ENCODE peak calls at places on chromosomes 1 and 21, in six cellular contexts. One of them, this sample, is unnamed.

GRCh38 chr1:224149733-224150132 is 33.3 kb upstream of the DEGS1 start:
- DNase-seq in NCI-H1092: no peak
- DNase-seq in amniotic epithelial cell: no peak
- DNase-seq in ACHN: no peak
- DNase-seq in naive thymus-derived CD8-positive, alpha-beta T cell: no peak
- DNase-seq in lung microvascular endothelial cell: no peak
- DNase-seq in this sample: no peak

GRCh38 chr1:109775408-109775807 is 11.7 kb upstream of the EPS8L3 start:
- DNase-seq in lung microvascular endothelial cell: no peak
- DNase-seq in naive thymus-derived CD8-positive, alpha-beta T cell: no peak
- DNase-seq in ACHN: no peak
- DNase-seq in amniotic epithelial cell: peak; percentile 10
- DNase-seq in NCI-H1092: no peak
- DNase-seq in this sample: no peak

GRCh38 chr1:86757272-86757984 is 53.1 kb downstream of the SH3GLB1 start:
- DNase-seq in NCI-H1092: no peak
- DNase-seq in naive thymus-derived CD8-positive, alpha-beta T cell: no peak
- DNase-seq in amniotic epithelial cell: peak; percentile 97
- DNase-seq in lung microvascular endothelial cell: no peak
- DNase-seq in ACHN: no peak
- DNase-seq in this sample: peak; percentile 38

GRCh38 chr1:31764307-31765040 is at the start of gene ADGRB2:
- DNase-seq in amniotic epithelial cell: no peak
- DNase-seq in naive thymus-derived CD8-positive, alpha-beta T cell: peak; percentile 45
- DNase-seq in lung microvascular endothelial cell: no peak
- DNase-seq in ACHN: no peak
- DNase-seq in NCI-H1092: no peak
- DNase-seq in this sample: no peak

GRCh38 chr1:160868141-160868540 is 5.5 kb upstream of the CD244 start:
- DNase-seq in naive thymus-derived CD8-positive, alpha-beta T cell: no peak
- DNase-seq in NCI-H1092: no peak
- DNase-seq in ACHN: no peak
- DNase-seq in lung microvascular endothelial cell: no peak
- DNase-seq in amniotic epithelial cell: peak; percentile 24
- DNase-seq in this sample: no peak

GRCh38 chr21:9738527-9738926 is 782.9 kb upstream of the TPTE start:
- DNase-seq in naive thymus-derived CD8-positive, alpha-beta T cell: no peak
- DNase-seq in lung microvascular endothelial cell: no peak
- DNase-seq in amniotic epithelial cell: no peak
- DNase-seq in ACHN: no peak
- DNase-seq in NCI-H1092: no peak
- DNase-seq in this sample: no peak

GRCh38 chr1:232950919-232951579 is 638 bp downstream of the NTPCR start:
- DNase-seq in ACHN: peak; percentile 33
- DNase-seq in amniotic epithelial cell: peak; percentile 41
- DNase-seq in NCI-H1092: no peak
- DNase-seq in lung microvascular endothelial cell: peak; percentile 22
- DNase-seq in naive thymus-derived CD8-positive, alpha-beta T cell: no peak
- DNase-seq in this sample: peak; percentile 45

GRCh38 chr1:17866451-17867029 is 111.4 kb downstream of the ACTL8 start:
- DNase-seq in lung microvascular endothelial cell: no peak
- DNase-seq in amniotic epithelial cell: peak; percentile 94
- DNase-seq in naive thymus-derived CD8-positive, alpha-beta T cell: no peak
- DNase-seq in NCI-H1092: no peak
- DNase-seq in ACHN: peak; percentile 71
- DNase-seq in this sample: peak; percentile 95

GRCh38 chr1:36322786-36323635 is 434 bp downstream of the EVA1B start:
- DNase-seq in ACHN: peak; percentile 35
- DNase-seq in NCI-H1092: no peak
- DNase-seq in naive thymus-derived CD8-positive, alpha-beta T cell: peak; percentile 32
- DNase-seq in amniotic epithelial cell: peak; percentile 66
- DNase-seq in lung microvascular endothelial cell: peak; percentile 36
- DNase-seq in this sample: peak; percentile 72

GRCh38 chr1:118110580-118110979 is 74.4 kb downstream of the SPAG17 start:
- DNase-seq in amniotic epithelial cell: no peak
- DNase-seq in lung microvascular endothelial cell: no peak
- DNase-seq in ACHN: no peak
- DNase-seq in NCI-H1092: no peak
- DNase-seq in naive thymus-derived CD8-positive, alpha-beta T cell: no peak
- DNase-seq in this sample: no peak

GRCh38 chr1:15287591-15287990 is 40.6 kb downstream of the FHAD1 start:
- DNase-seq in lung microvascular endothelial cell: no peak
- DNase-seq in NCI-H1092: no peak
- DNase-seq in naive thymus-derived CD8-positive, alpha-beta T cell: no peak
- DNase-seq in amniotic epithelial cell: no peak
- DNase-seq in ACHN: no peak
- DNase-seq in this sample: no peak

GRCh38 chr1:226131639-226132038 is 54.9 kb downstream of the ACBD3 start:
- DNase-seq in naive thymus-derived CD8-positive, alpha-beta T cell: no peak
- DNase-seq in amniotic epithelial cell: no peak
- DNase-seq in lung microvascular endothelial cell: no peak
- DNase-seq in ACHN: no peak
- DNase-seq in NCI-H1092: no peak
- DNase-seq in this sample: no peak

GRCh38 chr1:232599178-232600041 is 30.5 kb downstream of the SIPA1L2 start:
- DNase-seq in ACHN: no peak
- DNase-seq in NCI-H1092: peak; percentile 77
- DNase-seq in naive thymus-derived CD8-positive, alpha-beta T cell: no peak
- DNase-seq in lung microvascular endothelial cell: no peak
- DNase-seq in amniotic epithelial cell: no peak
- DNase-seq in this sample: peak; percentile 19

GRCh38 chr1:103461171-103462105 is 64.1 kb upstream of the RNPC3 start:
- DNase-seq in lung microvascular endothelial cell: peak; percentile 25
- DNase-seq in amniotic epithelial cell: peak; percentile 29
- DNase-seq in NCI-H1092: no peak
- DNase-seq in ACHN: peak; percentile 28
- DNase-seq in naive thymus-derived CD8-positive, alpha-beta T cell: no peak
- DNase-seq in this sample: peak; percentile 20

GRCh38 chr1:66723985-66724384 is 28.3 kb upstream of the DYNLT5 start:
- DNase-seq in naive thymus-derived CD8-positive, alpha-beta T cell: no peak
- DNase-seq in ACHN: no peak
- DNase-seq in amniotic epithelial cell: no peak
- DNase-seq in lung microvascular endothelial cell: peak; percentile 28
- DNase-seq in NCI-H1092: no peak
- DNase-seq in this sample: peak; percentile 38

GRCh38 chr1:90834354-90835171 is 117.5 kb upstream of the BARHL2 start:
- DNase-seq in ACHN: no peak
- DNase-seq in NCI-H1092: no peak
- DNase-seq in lung microvascular endothelial cell: no peak
- DNase-seq in amniotic epithelial cell: no peak
- DNase-seq in naive thymus-derived CD8-positive, alpha-beta T cell: no peak
- DNase-seq in this sample: no peak

GRCh38 chr1:23957096-23957495 is 2.5 kb upstream of the PNRC2 start:
- DNase-seq in naive thymus-derived CD8-positive, alpha-beta T cell: no peak
- DNase-seq in lung microvascular endothelial cell: no peak
- DNase-seq in NCI-H1092: peak; percentile 27
- DNase-seq in ACHN: no peak
- DNase-seq in amniotic epithelial cell: no peak
- DNase-seq in this sample: no peak

This sample was measured in iris pigment epithelial cell.